ENCODE peak calls at places on chromosomes 5 and 9, in nine cellular contexts. R is OCI-LY7, J is endodermal cell, G is fibroblast of pulmonary artery, L is nephron progenitor cell, E is MM.1S, C is AG09319, V is glutamatergic neuron, B is omental fat pad. O is an unnamed sample.

GRCh38 chr5:181281984-181282316 is 21.0 kb upstream of the TRIM52 start:
- DNase-seq in R (no peak), C (no peak), L (no peak), J (no peak), G (no peak), V (peak; percentile 51), E (no peak), B (no peak), O (no peak)

GRCh38 chr5:136769093-136769492 is 403.7 kb upstream of the TRPC7 start:
- DNase-seq in V (no peak), G (no peak), L (peak; percentile 17), R (no peak), J (no peak), E (no peak), C (no peak), B (no peak), O (no peak)

GRCh38 chr5:135551593-135552447 is 16.1 kb upstream of the NEUROG1 start:
- DNase-seq in E (peak; percentile 64), J (peak; percentile 92), B (peak; percentile 42), V (peak; percentile 82), C (peak; percentile 44), G (peak; percentile 82), R (peak; percentile 58), L (peak; percentile 84), O (peak; percentile 77)

GRCh38 chr9:7325980-7326379 is 473.6 kb downstream of the DMAC1 start:
- DNase-seq in C (no peak), V (no peak), L (no peak), R (no peak), B (no peak), G (peak; percentile 10), E (no peak), J (no peak), O (no peak)

GRCh38 chr5:174563899-174564298 is 160.5 kb upstream of the MSX2 start:
- DNase-seq in E (no peak), L (peak; percentile 51), J (no peak), C (no peak), V (no peak), B (no peak), G (no peak), R (no peak), O (peak; percentile 7)

GRCh38 chr5:170473642-170474041 is 30.2 kb upstream of the KCNIP1 start:
- DNase-seq in B (no peak), E (no peak), R (no peak), V (no peak), C (no peak), G (no peak), L (no peak), J (no peak), O (no peak)

GRCh38 chr9:121620777-121621437 is 30.5 kb upstream of the DAB2IP start:
- DNase-seq in R (peak; percentile 57), L (no peak), C (no peak), G (peak; percentile 33), B (no peak), E (no peak), V (peak; percentile 52), J (peak; percentile 88), O (peak; percentile 44)

GRCh38 chr9:14661421-14662059 is 31.7 kb downstream of the ZDHHC21 start:
- DNase-seq in V (no peak), G (peak; percentile 61), J (no peak), E (peak; percentile 9), C (no peak), B (no peak), R (peak; percentile 37), L (no peak), O (no peak)

GRCh38 chr9:129317179-129318011 is 139.3 kb upstream of the IER5L start:
- DNase-seq in R (peak; percentile 22), L (no peak), E (no peak), J (peak; percentile 85), G (peak; percentile 53), C (no peak), V (peak; percentile 57), B (peak; percentile 26), O (no peak)

GRCh38 chr5:13632676-13633075 is 311.8 kb downstream of the DNAH5 start:
- DNase-seq in J (no peak), G (no peak), R (no peak), E (no peak), V (no peak), C (no peak), L (no peak), B (no peak), O (no peak)

GRCh38 chr5:142015781-142016533 is 3.1 kb upstream of the GNPDA1 start:
- DNase-seq in R (peak; percentile 26), G (peak; percentile 58), E (peak; percentile 77), L (no peak), V (no peak), J (peak; percentile 26), B (no peak), C (no peak), O (no peak)

GRCh38 chr5:133427121-133427777 is 185.1 kb downstream of the FSTL4 start:
- DNase-seq in L (no peak), B (no peak), G (no peak), R (no peak), C (no peak), E (no peak), J (no peak), V (no peak), O (no peak)

GRCh38 chr5:179201986-179202385 is 141.8 kb downstream of the ZNF354C start:
- DNase-seq in C (no peak), E (no peak), L (no peak), G (no peak), B (no peak), V (no peak), J (no peak), R (no peak), O (no peak)

DNA sequence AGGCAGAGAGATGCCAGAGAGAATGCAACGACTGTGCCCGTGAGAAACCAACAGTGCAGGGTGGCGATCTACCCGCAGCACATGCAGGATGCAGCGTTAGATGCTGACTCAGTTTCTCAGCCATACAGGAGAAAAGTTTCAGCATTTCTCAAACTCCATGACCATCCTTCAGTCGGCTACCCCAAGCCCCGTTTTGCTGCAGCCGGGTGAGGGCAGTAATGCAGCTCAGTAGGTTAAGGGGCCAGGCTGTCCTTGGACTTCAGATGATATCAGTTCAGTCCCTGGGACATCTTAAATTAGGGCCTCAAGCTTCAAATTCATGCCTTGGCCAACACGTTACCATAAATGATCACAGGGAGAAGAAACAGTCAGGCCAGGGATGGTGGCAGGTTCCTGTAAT is 125.5 kb downstream of the PALM2AKAP2 start:
- DNase-seq in L (no peak), C (no peak), B (no peak), J (no peak), E (no peak), R (no peak), G (no peak), V (no peak), O (no peak)
- TF ChIP-seq CTCF in L (no peak), C (no peak), B (no peak), J (no peak), E (no peak), R (no peak), G (no peak), V (no peak), O (no peak)

DNA sequence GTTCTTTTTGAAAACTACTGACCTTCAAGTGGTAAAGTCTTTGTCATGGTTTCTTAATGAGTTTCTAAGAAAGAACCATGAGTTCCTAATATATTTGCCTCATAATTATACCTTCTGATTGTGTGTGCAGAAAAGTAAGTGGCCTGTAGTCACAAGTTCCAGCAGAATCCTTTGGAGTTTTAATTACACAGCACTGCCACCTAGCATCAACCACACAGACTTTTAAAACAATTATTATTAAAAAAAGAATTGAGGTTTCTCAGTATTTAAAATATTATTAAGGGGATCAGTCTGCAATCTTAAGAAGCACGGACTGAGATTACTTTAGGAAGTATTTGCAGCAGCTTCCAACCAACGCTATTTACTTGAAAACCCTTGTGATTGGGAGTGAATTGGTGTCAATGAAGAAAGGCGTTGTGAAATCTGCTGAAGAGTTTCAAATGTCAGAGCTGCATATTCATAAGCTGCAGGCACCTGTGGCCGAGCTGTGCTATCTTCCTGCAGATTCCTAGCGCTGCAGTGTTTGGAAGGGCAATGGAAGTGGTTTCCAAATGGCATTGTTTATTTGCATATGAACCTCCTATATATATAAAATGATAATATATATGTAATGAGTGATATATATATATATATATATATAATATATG is 1074.2 kb upstream of the WWC1 start:
- DNase-seq in C (no peak), G (no peak), J (peak; percentile 51), L (no peak), R (no peak), E (no peak), B (no peak), V (no peak), O (no peak)
- TF ChIP-seq CTCF in C (no peak), G (no peak), J (no peak), L (no peak), R (no peak), E (no peak), B (no peak), V (no peak), O (no peak)

DNA sequence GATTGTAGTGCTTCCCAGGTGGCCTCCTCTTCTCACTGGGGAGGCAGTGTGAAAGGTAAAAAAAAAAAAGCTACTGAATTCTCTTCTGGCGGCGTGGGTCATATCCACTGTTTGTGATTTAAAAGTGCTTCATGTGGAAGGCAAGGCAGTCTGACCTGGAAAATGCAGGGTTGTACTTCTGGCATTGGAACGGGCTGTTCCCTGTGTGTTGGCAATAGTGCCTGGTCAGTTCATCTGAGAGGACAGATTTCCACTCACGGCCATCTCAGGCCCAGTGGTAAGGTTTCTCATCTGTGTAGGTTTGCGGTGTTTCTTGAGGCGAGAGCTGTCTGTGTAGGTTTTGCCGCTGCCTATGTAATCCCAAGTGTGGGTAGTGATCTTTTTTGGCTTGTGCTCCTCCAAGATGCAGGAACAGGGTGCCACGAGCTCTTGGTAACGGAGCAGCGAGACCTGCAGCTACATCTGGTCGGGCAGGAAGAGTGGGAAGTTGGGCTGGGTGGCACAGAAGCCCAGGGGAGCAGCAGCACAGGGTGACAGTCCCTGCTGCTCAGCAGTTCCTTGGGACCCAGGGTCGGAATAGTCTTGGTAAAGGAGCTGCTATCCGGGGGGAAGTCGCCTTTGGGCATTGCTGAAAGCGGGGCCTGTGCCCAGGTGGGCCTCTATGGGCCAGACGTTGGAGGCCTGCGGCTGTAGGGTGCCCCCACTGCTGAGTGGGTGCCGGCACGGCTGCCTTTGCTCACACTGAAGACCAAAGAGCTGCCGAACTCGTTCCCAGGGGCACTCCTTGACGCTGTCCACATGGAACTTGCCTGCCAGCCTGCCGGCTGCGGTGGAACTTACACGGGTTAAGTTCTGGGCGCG is 11.2 kb downstream of the RCL1 start:
- DNase-seq in R (no peak), L (no peak), J (no peak), C (no peak), V (no peak), G (no peak), B (no peak), E (no peak), O (no peak)
- TF ChIP-seq CTCF in R (no peak), L (no peak), J (no peak), C (no peak), V (no peak), G (no peak), B (no peak), E (no peak), O (no peak)

DNA sequence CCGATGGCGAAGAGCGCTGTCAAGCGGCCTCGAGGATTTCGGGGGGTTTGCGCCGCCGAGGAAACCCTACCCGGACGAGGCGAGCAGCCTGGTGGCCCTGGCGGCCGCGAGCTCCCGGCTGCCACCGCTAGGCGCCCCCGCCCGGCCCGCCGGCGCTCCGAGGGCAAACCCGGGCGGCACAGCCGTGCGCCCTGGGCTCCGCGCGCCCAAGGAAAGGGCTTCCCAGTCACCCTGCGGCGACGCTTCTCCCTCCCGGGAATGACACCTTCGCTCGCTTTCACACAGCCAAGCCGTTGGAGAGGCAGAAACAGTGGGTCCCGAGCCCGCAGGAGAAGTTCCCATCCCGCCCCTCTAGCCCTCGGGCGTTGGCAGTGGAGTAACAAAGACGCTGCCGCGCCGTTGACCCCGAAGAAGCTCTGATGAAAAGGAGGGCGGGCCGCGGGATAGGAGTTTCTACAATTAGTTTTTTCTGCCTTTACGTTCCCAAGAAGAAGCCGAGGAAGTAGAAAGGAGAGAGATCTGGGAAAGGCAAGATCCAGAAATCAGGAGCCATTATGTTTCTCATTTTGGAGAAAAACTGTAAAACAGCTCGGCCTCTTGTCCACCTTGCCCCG is 126.1 kb downstream of the TMEM174 start:
- DNase-seq in V (peak; percentile 65), J (peak; percentile 87), L (peak; percentile 65), E (no peak), G (no peak), B (no peak), C (no peak), R (no peak), O (peak; percentile 63)
- TF ChIP-seq CTCF in V (peak; percentile 45), J (peak; percentile 75), L (peak; percentile 30), E (no peak), G (no peak), B (no peak), C (peak; percentile 7), R (no peak), O (peak; percentile 51)